ENCODE peak calls at places on chromosomes 1 and 21, in seven cellular contexts. G is hepatocyte, V is uterus, N is A673, S is fibroblast of lung, B is right atrium auricular region, Y is A549. E is an unnamed sample. For H3K4me1, the result is how much of the 10 kb centered on the place peaks cover.

GRCh38 chr1:182280521-182280920 is 111.1 kb downstream of the GLUL start:
- DNase-seq in G (no peak), V (no peak), N (no peak), S (no peak), B (no peak), Y (no peak), E (no peak)

GRCh38 chr1:12433323-12434053 is 184.5 kb downstream of the DHRS3 start:
- DNase-seq in G (peak), V (peak), N (peak), S (peak), B (peak), Y (no peak), E (peak)

GRCh38 chr1:158177705-158178450 is 2.8 kb upstream of the CD1D start:
- DNase-seq in G (peak), V (peak), N (peak), S (peak), B (peak), Y (peak), E (no peak)

GRCh38 chr1:192439373-192440025 is 122.7 kb downstream of the RGS21 start:
- DNase-seq in G (peak), V (no peak), N (no peak), S (peak), B (no peak), Y (peak), E (no peak)

GRCh38 chr1:93694039-93694438 is 12.4 kb upstream of the BCAR3 start:
- DNase-seq in G (no peak), V (no peak), N (no peak), S (no peak), B (no peak), Y (no peak), E (no peak)

GRCh38 chr1:213568929-213569815 is 418.6 kb upstream of the PROX1 start:
- DNase-seq in G (no peak), V (no peak), N (no peak), S (no peak), B (no peak), Y (no peak), E (peak)

GRCh38 chr1:116693759-116694482 is 26.4 kb upstream of the IGSF3 start:
- DNase-seq in G (no peak), V (no peak), N (no peak), S (peak), B (no peak), Y (no peak), E (no peak)

GRCh38 chr1:49052102-49052501 is 275.4 kb upstream of the BEND5 start:
- DNase-seq in G (no peak), V (no peak), N (peak), S (no peak), B (no peak), Y (no peak), E (no peak)

GRCh38 chr1:84436907-84437667 is 38.8 kb downstream of the DNASE2B start:
- DNase-seq in G (no peak), V (no peak), N (no peak), S (no peak), B (no peak), Y (no peak), E (no peak)

GRCh38 chr21:38323721-38324591 is 67.2 kb downstream of the KCNJ15 start:
- DNase-seq in G (peak), V (no peak), N (peak), S (peak), B (peak), Y (no peak), E (no peak)

GRCh38 chr1:225450491-225451191 is 22.8 kb upstream of the LBR start:
- DNase-seq in G (no peak), V (no peak), N (no peak), S (no peak), B (no peak), Y (no peak), E (no peak)

GRCh38 chr1:192436441-192437078 is 119.8 kb downstream of the RGS21 start:
- DNase-seq in G (no peak), V (no peak), N (no peak), S (no peak), B (no peak), Y (no peak), E (no peak)

GRCh38 chr1:236425031-236425663 is 31.1 kb downstream of the EDARADD start:
- DNase-seq in G (no peak), V (no peak), N (no peak), S (no peak), B (peak), Y (peak), E (peak)

GRCh38 chr1:51255331-51255730 is 19.3 kb downstream of the RNF11 start:
- DNase-seq in G (no peak), V (no peak), N (no peak), S (peak), B (no peak), Y (no peak), E (no peak)

GRCh38 chr21:45320261-45320990 is 32.7 kb upstream of the POFUT2 start:
- DNase-seq in G (no peak), V (no peak), N (no peak), S (no peak), B (no peak), Y (no peak), E (peak)

GRCh38 chr1:164858233-164858632 is 299.2 kb downstream of the PBX1 start:
- DNase-seq in G (peak), V (no peak), N (peak), S (peak), B (no peak), Y (no peak), E (peak)

GRCh38 chr1:202638019-202638887 is 72.0 kb downstream of the SYT2 start:
- DNase-seq in G (peak), V (no peak), N (no peak), S (no peak), B (no peak), Y (no peak), E (peak)

GRCh38 chr1:113223546-113223945 is 150.5 kb downstream of the LRIG2 start:
- DNase-seq in G (peak), V (peak), N (no peak), S (peak), B (peak), Y (no peak), E (no peak)

GRCh38 chr1:94037392-94038229 is 83.3 kb downstream of the ABCA4 start:
- DNase-seq in G (no peak), V (no peak), N (no peak), S (no peak), B (no peak), Y (no peak), E (no peak)

GRCh38 chr1:173590557-173590956 is 12.3 kb downstream of the SLC9C2 start:
- DNase-seq in G (no peak), V (no peak), N (peak), S (peak), B (no peak), Y (no peak), E (no peak)

GRCh38 chr1:39842726-39843305 is 40.5 kb downstream of the TRIT1 start:
- DNase-seq in G (no peak), V (no peak), N (no peak), S (no peak), B (no peak), Y (no peak), E (no peak)

GRCh38 chr1:248752119-248752931 is 3.2 kb downstream of the LYPD8 start:
- DNase-seq in G (no peak), V (no peak), N (peak), S (no peak), B (no peak), Y (no peak), E (peak)

GRCh38 chr1:156852414-156852874 is 6.5 kb downstream of the INSRR start:
- DNase-seq in G (no peak), V (no peak), N (no peak), S (peak), B (no peak), Y (no peak), E (no peak)

GRCh38 chr21:45417256-45417950 is 12.4 kb downstream of the COL18A1 start:
- DNase-seq in G (peak), V (no peak), N (no peak), S (peak), B (no peak), Y (no peak), E (no peak)

GRCh38 chr1:111821121-111821745 is 65.5 kb downstream of the DDX20 start:
- DNase-seq in G (no peak), V (no peak), N (no peak), S (no peak), B (no peak), Y (no peak), E (no peak)

GRCh38 chr1:9279172-9279840 is 13.4 kb upstream of the SPSB1 start:
- DNase-seq in G (peak), V (no peak), N (no peak), S (peak), B (no peak), Y (no peak), E (no peak)

GRCh38 chr1:101128211-101128727 is 102.7 kb upstream of the DPH5 start:
- DNase-seq in G (no peak), V (no peak), N (no peak), S (no peak), B (no peak), Y (no peak), E (no peak)

GRCh38 chr1:198829948-198830347 is 191.1 kb downstream of the PTPRC start:
- DNase-seq in G (no peak), V (no peak), N (peak), S (peak), B (no peak), Y (no peak), E (no peak)

GRCh38 chr21:26776320-26777021 is 68.7 kb downstream of the ADAMTS1 start:
- DNase-seq in G (no peak), V (no peak), N (no peak), S (peak), B (no peak), Y (no peak), E (no peak)

GRCh38 chr1:22711591-22712501 is 1.2 kb downstream of the EPHB2 start:
- DNase-seq in G (peak), V (no peak), N (no peak), S (peak), B (no peak), Y (no peak), E (no peak)

GRCh38 chr21:45290948-45291612 is 3.4 kb upstream of the POFUT2 start:
- DNase-seq in G (peak), V (no peak), N (no peak), S (peak), B (peak), Y (no peak), E (no peak)

GRCh38 chr1:55943721-55944435 is 635.5 kb downstream of the PLPP3 start:
- DNase-seq in G (no peak), V (no peak), N (no peak), S (no peak), B (no peak), Y (no peak), E (no peak)

GRCh38 chr1:29269356-29269755 is 33.0 kb downstream of the PTPRU start:
- DNase-seq in G (no peak), V (no peak), N (no peak), S (no peak), B (no peak), Y (no peak), E (no peak)

GRCh38 chr21:34983680-34984086 is 65.4 kb downstream of the RUNX1 start:
- DNase-seq in G (no peak), V (no peak), N (no peak), S (peak), B (no peak), Y (no peak), E (no peak)

GRCh38 chr1:54979327-54979891 is 1.0 kb upstream of the TMEM61 start:
- DNase-seq in G (no peak), V (no peak), N (no peak), S (no peak), B (no peak), Y (no peak), E (no peak)

GRCh38 chr1:220695426-220695825 is 5.3 kb downstream of the C1orf115 start:
- DNase-seq in G (no peak), V (no peak), N (no peak), S (no peak), B (no peak), Y (no peak), E (no peak)

GRCh38 chr1:172727956-172728603 is 69.2 kb downstream of the FASLG start:
- DNase-seq in G (no peak), V (no peak), N (peak), S (peak), B (no peak), Y (no peak), E (peak)

GRCh38 chr1:18354657-18355056 is 126.1 kb upstream of the KLHDC7A start:
- DNase-seq in G (no peak), V (no peak), N (peak), S (no peak), B (no peak), Y (no peak), E (no peak)
- H3K4me3 ChIP-seq in G (no peak), V (no peak), N (no peak), S (no peak), B (no peak), Y (no peak), E (no peak)

GRCh38 chr21:41559658-41560599 is 52.0 kb upstream of the TMPRSS2 start:
- DNase-seq in G (no peak), V (no peak), N (no peak), S (peak), B (no peak), Y (no peak), E (no peak)

GRCh38 chr21:41558842-41559241 is 50.9 kb upstream of the TMPRSS2 start:
- DNase-seq in G (no peak), V (no peak), N (no peak), S (no peak), B (no peak), Y (no peak), E (no peak)

GRCh38 chr21:41560701-41561158 is 52.8 kb upstream of the TMPRSS2 start:
- DNase-seq in G (peak), V (no peak), N (no peak), S (no peak), B (no peak), Y (no peak), E (no peak)

GRCh38 chr21:41562101-41563000 is 54.4 kb upstream of the TMPRSS2 start:
- DNase-seq in G (no peak), V (no peak), N (no peak), S (no peak), B (peak), Y (no peak), E (no peak)

GRCh38 chr21:41561701-41562100 is 53.7 kb upstream of the TMPRSS2 start:
- DNase-seq in G (no peak), V (no peak), N (no peak), S (no peak), B (no peak), Y (no peak), E (no peak)
- TF ChIP-seq CTCF in G (no peak), V (no peak), N (no peak), S (no peak), B (no peak), Y (no peak), E (no peak)

DNA sequence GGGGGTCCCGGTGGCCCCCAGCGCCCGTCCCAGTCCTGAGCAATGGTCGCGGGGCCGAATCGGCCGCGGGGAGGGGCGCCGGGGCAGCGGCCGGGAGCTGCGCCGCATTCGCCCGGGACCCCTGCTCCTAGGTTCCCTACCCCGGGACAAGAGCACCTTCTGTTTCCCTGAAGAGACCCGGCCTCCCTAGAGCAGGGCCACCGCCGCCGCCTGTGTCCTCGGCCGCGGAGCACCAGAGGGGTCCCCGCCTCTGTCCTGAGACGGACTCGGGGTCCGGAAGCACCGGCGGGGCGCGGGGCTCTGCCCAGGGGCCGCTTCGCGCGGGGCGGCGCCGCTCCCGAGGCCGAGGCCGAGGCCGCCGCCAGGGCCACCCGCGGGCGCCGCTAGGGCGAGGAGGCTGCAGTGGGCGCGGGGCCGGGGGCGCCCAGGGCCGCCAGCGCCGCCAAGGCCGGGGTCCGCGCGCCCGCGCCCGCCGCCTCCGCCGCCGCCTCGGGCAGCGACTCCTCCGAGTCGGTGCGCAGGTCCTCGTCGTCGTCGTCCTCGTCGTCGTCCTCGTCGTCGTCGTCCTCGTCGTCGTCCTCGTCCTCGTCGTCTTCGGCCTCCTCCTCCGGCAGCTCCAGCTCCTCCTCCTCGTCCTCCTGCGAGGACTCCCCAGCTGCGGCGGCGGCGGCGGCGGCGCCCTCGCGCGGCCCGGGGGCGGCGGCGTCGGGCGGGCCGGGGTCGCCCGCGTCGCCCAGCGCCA is 157.7 kb downstream of the CASZ1 start:
- DNase-seq in G (no peak), V (no peak), N (no peak), S (no peak), B (no peak), Y (no peak), E (no peak)
- H3K4me1 ChIP-seq in G (under half), V (under half), N (under half), S (under half), B (under half), Y (under half), E (under half)

GRCh38 chr1:151621351-151621750 is 9.5 kb downstream of the SNX27 start:
- DNase-seq in G (peak), V (no peak), N (no peak), S (no peak), B (no peak), Y (no peak), E (no peak)

GRCh38 chr1:151626740-151627139 is 14.9 kb downstream of the SNX27 start:
- DNase-seq in G (no peak), V (no peak), N (no peak), S (no peak), B (no peak), Y (no peak), E (no peak)

GRCh38 chr1:151629278-151629677 is 17.4 kb downstream of the SNX27 start:
- DNase-seq in G (no peak), V (no peak), N (no peak), S (no peak), B (no peak), Y (no peak), E (no peak)

GRCh38 chr1:151620286-151620685 is 8.4 kb downstream of the SNX27 start:
- DNase-seq in G (no peak), V (no peak), N (no peak), S (no peak), B (no peak), Y (no peak), E (no peak)

GRCh38 chr1:151624783-151625182 is 12.9 kb downstream of the SNX27 start:
- DNase-seq in G (no peak), V (no peak), N (no peak), S (no peak), B (no peak), Y (no peak), E (no peak)
- H3K4me3 ChIP-seq in G (no peak), V (no peak), N (no peak), S (no peak), B (no peak), Y (no peak), E (no peak)